ENCODE peak calls at places on chromosome 14, in nine cellular contexts. H, M, P, C, W, X, F, G and L are unnamed samples.

GRCh38 chr14:52961060-52961639 is 10.3 kb upstream of the FERMT2 start:
- DNase-seq in F (peak), H (peak), M (peak), P (peak), X (peak), G (peak), C (peak), W (peak), L (peak)

GRCh38 chr14:77186911-77187648 is 5.5 kb downstream of the TMEM63C start:
- DNase-seq in P (no peak), C (no peak), M (no peak), H (no peak), F (no peak), G (no peak), X (no peak), W (no peak), L (no peak)

GRCh38 chr14:66104486-66104885 is 381.7 kb upstream of the CCDC196 start:
- DNase-seq in G (no peak), F (no peak), P (no peak), X (no peak), C (no peak), M (no peak), W (no peak), H (no peak), L (no peak)

GRCh38 chr14:25026476-25027137 is 23.3 kb downstream of the STXBP6 start:
- DNase-seq in G (no peak), H (no peak), M (peak), W (no peak), X (no peak), C (no peak), P (no peak), F (no peak), L (no peak)

GRCh38 chr14:68977741-68978549 is 1.2 kb downstream of the ACTN1 start:
- DNase-seq in M (peak), W (peak), X (peak), G (peak), C (peak), P (peak), F (peak), H (peak), L (peak)

GRCh38 chr14:87508333-87508732 is 484.6 kb downstream of the GALC start:
- DNase-seq in W (no peak), X (no peak), G (no peak), H (no peak), M (no peak), F (no peak), C (no peak), P (no peak), L (no peak)

GRCh38 chr14:93832665-93833064 is 44.4 kb upstream of the PRIMA1 start:
- DNase-seq in C (peak), M (no peak), P (no peak), W (no peak), X (peak), H (peak), G (no peak), F (no peak), L (no peak)

GRCh38 chr14:85402546-85403162 is 127.3 kb upstream of the FLRT2 start:
- DNase-seq in X (no peak), P (no peak), H (no peak), F (no peak), C (no peak), W (no peak), M (no peak), G (no peak), L (no peak)

GRCh38 chr14:76770521-76771431 is 9.5 kb downstream of the VASH1 start:
- DNase-seq in C (no peak), M (no peak), W (no peak), H (no peak), G (no peak), X (no peak), F (no peak), P (no peak), L (no peak)

GRCh38 chr14:37778135-37778943 is 182.9 kb downstream of the TTC6 start:
- DNase-seq in G (no peak), P (no peak), M (no peak), F (no peak), C (no peak), W (no peak), H (no peak), X (no peak), L (no peak)

GRCh38 chr14:54050759-54051158 is 94.1 kb upstream of the BMP4 start:
- DNase-seq in C (no peak), X (no peak), F (no peak), P (no peak), G (no peak), H (no peak), W (no peak), M (no peak), L (no peak)

GRCh38 chr14:55073856-55074255 is 22.4 kb downstream of the MAPK1IP1L start:
- DNase-seq in P (no peak), H (no peak), M (no peak), G (no peak), F (no peak), W (peak), C (no peak), X (no peak), L (no peak)

GRCh38 chr14:104604461-104605449 is at the start of gene TMEM179:
- DNase-seq in X (no peak), C (no peak), G (no peak), F (peak), M (no peak), W (no peak), P (no peak), H (no peak), L (no peak)

GRCh38 chr14:45838597-45838996 is 585.6 kb upstream of the MIS18BP1 start:
- DNase-seq in W (no peak), C (no peak), F (no peak), M (peak), H (no peak), P (no peak), X (no peak), G (no peak), L (no peak)

GRCh38 chr14:68137704-68138619 is 318.4 kb downstream of the RAD51B start:
- DNase-seq in F (peak), C (no peak), W (peak), P (no peak), M (peak), H (peak), X (peak), G (no peak), L (no peak)

GRCh38 chr14:105748204-105748578 is 221.8 kb downstream of the TMEM121 start:
- DNase-seq in W (no peak), H (peak), M (no peak), C (no peak), G (no peak), F (no peak), X (peak), P (no peak), L (no peak)

GRCh38 chr14:59998575-59998974 is 78.6 kb downstream of the LRRC9 start:
- DNase-seq in G (no peak), F (no peak), W (no peak), P (no peak), X (no peak), M (no peak), H (no peak), C (no peak), L (no peak)

GRCh38 chr14:100587763-100588411 is 670 bp upstream of the BEGAIN start:
- DNase-seq in C (no peak), P (no peak), W (no peak), F (no peak), X (peak), H (no peak), M (no peak), G (no peak), L (no peak)